ENCODE peak calls at places on chromosomes 5 and 9, in ten cellular contexts. W is HCEC 1CT; Z is CD4-positive, alpha-beta T cell; O is NCI-H1417; G is glutamatergic neuron; M is stimulated activated CD4-positive, alpha-beta T cell treated with anti-CD3 and anti-CD28 coated beads, TNF-alpha, amount 100 ng/mL, for 4 hours; U is neural crest cell; J is amniotic stem cell; Q is LHCN-M2; B is posterior vena cava. Y is an unnamed sample.

GRCh38 chr5:39164529-39165402 is 54.6 kb downstream of the FYB1 start:
- DNase-seq in M (no peak), Z (no peak), Q (no peak), G (no peak), O (no peak), J (no peak), U (no peak), B (no peak), W (no peak), Y (no peak)

GRCh38 chr5:106966686-106967315 is 703.9 kb downstream of the EFNA5 start:
- DNase-seq in M (no peak), O (no peak), U (no peak), Q (no peak), B (no peak), J (no peak), W (peak), Z (no peak), G (no peak), Y (no peak)

GRCh38 chr5:72412283-72413055 is 92.3 kb downstream of the PTCD2 start:
- DNase-seq in J (no peak), B (no peak), M (no peak), Z (no peak), G (no peak), O (no peak), Q (peak), U (no peak), W (peak), Y (no peak)

GRCh38 chr5:31663519-31663918 is 24.6 kb downstream of the PDZD2 start:
- DNase-seq in J (no peak), O (no peak), W (no peak), B (no peak), U (no peak), Z (no peak), M (no peak), Q (peak), G (no peak), Y (no peak)

GRCh38 chr9:135945969-135946368 is 15.2 kb downstream of the UBAC1 start:
- DNase-seq in O (peak), M (no peak), Z (no peak), U (no peak), Q (no peak), G (no peak), J (no peak), B (no peak), W (no peak), Y (no peak)

GRCh38 chr5:106521701-106522100 is 1149.0 kb downstream of the EFNA5 start:
- DNase-seq in G (no peak), U (no peak), J (peak), W (peak), M (no peak), Z (no peak), Q (peak), O (no peak), B (no peak), Y (no peak)

GRCh38 chr5:14518638-14519037 is 63.0 kb upstream of the OTULINL start:
- DNase-seq in J (no peak), M (no peak), W (no peak), O (no peak), Q (no peak), Z (no peak), U (no peak), B (no peak), G (no peak), Y (no peak)

GRCh38 chr9:137823986-137824771 is 53.4 kb upstream of the CACNA1B start:
- DNase-seq in G (no peak), M (no peak), J (no peak), Z (no peak), B (no peak), Q (no peak), W (no peak), U (no peak), O (no peak), Y (no peak)

GRCh38 chr5:139100825-139101224 is 97.3 kb downstream of the SIL1 start:
- DNase-seq in Q (peak), B (no peak), Z (no peak), W (peak), O (no peak), M (no peak), U (no peak), J (peak), G (no peak), Y (no peak)

GRCh38 chr9:87713278-87713989 is 12.5 kb upstream of the CTSL start:
- DNase-seq in Q (peak), O (no peak), Z (no peak), G (no peak), W (peak), U (no peak), B (peak), J (peak), M (peak), Y (peak)

GRCh38 chr5:98563885-98564653 is 209.4 kb upstream of the RGMB start:
- DNase-seq in J (no peak), B (no peak), Q (no peak), M (no peak), G (no peak), Z (no peak), W (no peak), U (no peak), O (peak), Y (no peak)

GRCh38 chr5:78661691-78662090 is 13.1 kb upstream of the LHFPL2 start:
- DNase-seq in B (no peak), G (no peak), J (no peak), U (no peak), Q (no peak), Z (no peak), M (no peak), O (no peak), W (no peak), Y (no peak)